ENCODE peak calls at places on chromosomes 4 and X, in eight cellular contexts. One of them, this sample, is unnamed.
A peak's percentile ranks its signal among the peaks of the same experiment; 100 is the strongest.

GRCh38 chr4:88991746-88992145 is 65.2 kb downstream of the FAM13A start:
- DNase-seq in fibroblast of mammary gland: peak; percentile 7
- DNase-seq in GM23248: peak; percentile 7
- DNase-seq in SK-N-MC: no peak
- DNase-seq in cardiac fibroblast: no peak
- DNase-seq in activated effector memory CD4-positive, alpha-beta T cell treated with anti-CD3 and anti-CD28 coated beads, Interleukin-2, amount 50 U/mL, for 16 hours: no peak
- DNase-seq in AG09319: no peak
- DNase-seq in NCI-H2171 treated with DMSO at 0.1 percent for 48 hours: no peak
- DNase-seq in this sample: no peak

GRCh38 chr4:47598896-47599295 is 113.8 kb downstream of the ATP10D start:
- DNase-seq in fibroblast of mammary gland: no peak
- DNase-seq in GM23248: no peak
- DNase-seq in SK-N-MC: no peak
- DNase-seq in cardiac fibroblast: no peak
- DNase-seq in activated effector memory CD4-positive, alpha-beta T cell treated with anti-CD3 and anti-CD28 coated beads, Interleukin-2, amount 50 U/mL, for 16 hours: no peak
- DNase-seq in AG09319: no peak
- DNase-seq in NCI-H2171 treated with DMSO at 0.1 percent for 48 hours: no peak
- DNase-seq in this sample: no peak

GRCh38 chr4:148787831-148788477 is 345.7 kb upstream of the NR3C2 start:
- DNase-seq in fibroblast of mammary gland: no peak
- DNase-seq in GM23248: no peak
- DNase-seq in SK-N-MC: no peak
- DNase-seq in cardiac fibroblast: peak; percentile 32
- DNase-seq in activated effector memory CD4-positive, alpha-beta T cell treated with anti-CD3 and anti-CD28 coated beads, Interleukin-2, amount 50 U/mL, for 16 hours: no peak
- DNase-seq in AG09319: no peak
- DNase-seq in NCI-H2171 treated with DMSO at 0.1 percent for 48 hours: no peak
- DNase-seq in this sample: no peak

GRCh38 chrX:13219990-13220764 is 99.7 kb downstream of the ATXN3L start:
- DNase-seq in fibroblast of mammary gland: no peak
- DNase-seq in GM23248: no peak
- DNase-seq in SK-N-MC: no peak
- DNase-seq in cardiac fibroblast: peak; percentile 19
- DNase-seq in activated effector memory CD4-positive, alpha-beta T cell treated with anti-CD3 and anti-CD28 coated beads, Interleukin-2, amount 50 U/mL, for 16 hours: no peak
- DNase-seq in AG09319: no peak
- DNase-seq in NCI-H2171 treated with DMSO at 0.1 percent for 48 hours: no peak
- DNase-seq in this sample: no peak

GRCh38 chr4:99715286-99715685 is 57.7 kb upstream of the C4orf54 start:
- DNase-seq in fibroblast of mammary gland: no peak
- DNase-seq in GM23248: no peak
- DNase-seq in SK-N-MC: no peak
- DNase-seq in cardiac fibroblast: no peak
- DNase-seq in activated effector memory CD4-positive, alpha-beta T cell treated with anti-CD3 and anti-CD28 coated beads, Interleukin-2, amount 50 U/mL, for 16 hours: no peak
- DNase-seq in AG09319: no peak
- DNase-seq in NCI-H2171 treated with DMSO at 0.1 percent for 48 hours: no peak
- DNase-seq in this sample: no peak

GRCh38 chr4:2469192-2469984 is 482 bp downstream of the RNF4 start:
- DNase-seq in fibroblast of mammary gland: peak; percentile 27
- DNase-seq in GM23248: peak; percentile 63
- DNase-seq in SK-N-MC: no peak
- DNase-seq in cardiac fibroblast: peak; percentile 42
- DNase-seq in activated effector memory CD4-positive, alpha-beta T cell treated with anti-CD3 and anti-CD28 coated beads, Interleukin-2, amount 50 U/mL, for 16 hours: peak; percentile 91
- DNase-seq in AG09319: no peak
- DNase-seq in NCI-H2171 treated with DMSO at 0.1 percent for 48 hours: no peak
- DNase-seq in this sample: no peak

GRCh38 chrX:109350621-109351020 is 131.3 kb downstream of the GUCY2F start:
- DNase-seq in fibroblast of mammary gland: no peak
- DNase-seq in GM23248: no peak
- DNase-seq in SK-N-MC: no peak
- DNase-seq in cardiac fibroblast: no peak
- DNase-seq in activated effector memory CD4-positive, alpha-beta T cell treated with anti-CD3 and anti-CD28 coated beads, Interleukin-2, amount 50 U/mL, for 16 hours: no peak
- DNase-seq in AG09319: no peak
- DNase-seq in NCI-H2171 treated with DMSO at 0.1 percent for 48 hours: no peak
- DNase-seq in this sample: no peak

GRCh38 chrX:129525162-129525561 is 1.9 kb upstream of the SMARCA1 start:
- DNase-seq in fibroblast of mammary gland: peak; percentile 30
- DNase-seq in GM23248: no peak
- DNase-seq in SK-N-MC: no peak
- DNase-seq in cardiac fibroblast: peak; percentile 40
- DNase-seq in activated effector memory CD4-positive, alpha-beta T cell treated with anti-CD3 and anti-CD28 coated beads, Interleukin-2, amount 50 U/mL, for 16 hours: no peak
- DNase-seq in AG09319: no peak
- DNase-seq in NCI-H2171 treated with DMSO at 0.1 percent for 48 hours: no peak
- DNase-seq in this sample: no peak

GRCh38 chrX:19646298-19646697 is 131.0 kb upstream of the MAP3K15 start:
- DNase-seq in fibroblast of mammary gland: no peak
- DNase-seq in GM23248: no peak
- DNase-seq in SK-N-MC: no peak
- DNase-seq in cardiac fibroblast: no peak
- DNase-seq in activated effector memory CD4-positive, alpha-beta T cell treated with anti-CD3 and anti-CD28 coated beads, Interleukin-2, amount 50 U/mL, for 16 hours: no peak
- DNase-seq in AG09319: no peak
- DNase-seq in NCI-H2171 treated with DMSO at 0.1 percent for 48 hours: no peak
- DNase-seq in this sample: no peak

GRCh38 chr4:39365931-39366771 is at the start of gene RFC1:
- DNase-seq in fibroblast of mammary gland: peak; percentile 91
- DNase-seq in GM23248: peak; percentile 94
- DNase-seq in SK-N-MC: peak; percentile 60
- DNase-seq in cardiac fibroblast: peak; percentile 92
- DNase-seq in activated effector memory CD4-positive, alpha-beta T cell treated with anti-CD3 and anti-CD28 coated beads, Interleukin-2, amount 50 U/mL, for 16 hours: peak; percentile 98
- DNase-seq in AG09319: peak; percentile 73
- DNase-seq in NCI-H2171 treated with DMSO at 0.1 percent for 48 hours: peak; percentile 63
- DNase-seq in this sample: peak; percentile 72

GRCh38 chrX:11664211-11664888 is 1.4 kb downstream of the ARHGAP6 start:
- DNase-seq in fibroblast of mammary gland: no peak
- DNase-seq in GM23248: peak; percentile 19
- DNase-seq in SK-N-MC: no peak
- DNase-seq in cardiac fibroblast: peak; percentile 24
- DNase-seq in activated effector memory CD4-positive, alpha-beta T cell treated with anti-CD3 and anti-CD28 coated beads, Interleukin-2, amount 50 U/mL, for 16 hours: no peak
- DNase-seq in AG09319: no peak
- DNase-seq in NCI-H2171 treated with DMSO at 0.1 percent for 48 hours: no peak
- DNase-seq in this sample: no peak

GRCh38 chrX:54180403-54180802 is 2.7 kb downstream of the FAM120C start:
- DNase-seq in fibroblast of mammary gland: peak; percentile 22
- DNase-seq in GM23248: peak; percentile 43
- DNase-seq in SK-N-MC: no peak
- DNase-seq in cardiac fibroblast: peak; percentile 53
- DNase-seq in activated effector memory CD4-positive, alpha-beta T cell treated with anti-CD3 and anti-CD28 coated beads, Interleukin-2, amount 50 U/mL, for 16 hours: no peak
- DNase-seq in AG09319: no peak
- DNase-seq in NCI-H2171 treated with DMSO at 0.1 percent for 48 hours: no peak
- DNase-seq in this sample: no peak

GRCh38 chr4:55475394-55476243 is 71.1 kb downstream of the CLOCK start:
- DNase-seq in fibroblast of mammary gland: peak; percentile 73
- DNase-seq in GM23248: peak; percentile 84
- DNase-seq in SK-N-MC: no peak
- DNase-seq in cardiac fibroblast: peak; percentile 77
- DNase-seq in activated effector memory CD4-positive, alpha-beta T cell treated with anti-CD3 and anti-CD28 coated beads, Interleukin-2, amount 50 U/mL, for 16 hours: no peak
- DNase-seq in AG09319: no peak
- DNase-seq in NCI-H2171 treated with DMSO at 0.1 percent for 48 hours: no peak
- DNase-seq in this sample: peak; percentile 43

GRCh38 chrX:49230500-49231232 is 2.5 kb downstream of the CACNA1F start:
- DNase-seq in fibroblast of mammary gland: peak; percentile 4
- DNase-seq in GM23248: peak; percentile 34
- DNase-seq in SK-N-MC: no peak
- DNase-seq in cardiac fibroblast: no peak
- DNase-seq in activated effector memory CD4-positive, alpha-beta T cell treated with anti-CD3 and anti-CD28 coated beads, Interleukin-2, amount 50 U/mL, for 16 hours: peak; percentile 82
- DNase-seq in AG09319: no peak
- DNase-seq in NCI-H2171 treated with DMSO at 0.1 percent for 48 hours: peak; percentile 53
- DNase-seq in this sample: no peak

GRCh38 chr4:53572595-53572994 is 18.7 kb downstream of the LNX1 start:
- DNase-seq in fibroblast of mammary gland: no peak
- DNase-seq in GM23248: no peak
- DNase-seq in SK-N-MC: no peak
- DNase-seq in cardiac fibroblast: no peak
- DNase-seq in activated effector memory CD4-positive, alpha-beta T cell treated with anti-CD3 and anti-CD28 coated beads, Interleukin-2, amount 50 U/mL, for 16 hours: no peak
- DNase-seq in AG09319: no peak
- DNase-seq in NCI-H2171 treated with DMSO at 0.1 percent for 48 hours: no peak
- DNase-seq in this sample: no peak

GRCh38 chrX:110665636-110666035 is 130.0 kb downstream of the CHRDL1 start:
- DNase-seq in fibroblast of mammary gland: peak; percentile 45
- DNase-seq in GM23248: peak; percentile 58
- DNase-seq in SK-N-MC: no peak
- DNase-seq in cardiac fibroblast: peak; percentile 16
- DNase-seq in activated effector memory CD4-positive, alpha-beta T cell treated with anti-CD3 and anti-CD28 coated beads, Interleukin-2, amount 50 U/mL, for 16 hours: no peak
- DNase-seq in AG09319: peak; percentile 3
- DNase-seq in NCI-H2171 treated with DMSO at 0.1 percent for 48 hours: no peak
- DNase-seq in this sample: peak; percentile 9

GRCh38 chrX:103613362-103613761 is 5.6 kb downstream of the TCEAL3 start:
- DNase-seq in fibroblast of mammary gland: no peak
- DNase-seq in GM23248: no peak
- DNase-seq in SK-N-MC: no peak
- DNase-seq in cardiac fibroblast: no peak
- DNase-seq in activated effector memory CD4-positive, alpha-beta T cell treated with anti-CD3 and anti-CD28 coated beads, Interleukin-2, amount 50 U/mL, for 16 hours: no peak
- DNase-seq in AG09319: no peak
- DNase-seq in NCI-H2171 treated with DMSO at 0.1 percent for 48 hours: no peak
- DNase-seq in this sample: no peak

GRCh38 chr4:21652508-21653108 is 296.0 kb downstream of the KCNIP4 start:
- DNase-seq in fibroblast of mammary gland: no peak
- DNase-seq in GM23248: no peak
- DNase-seq in SK-N-MC: no peak
- DNase-seq in cardiac fibroblast: no peak
- DNase-seq in activated effector memory CD4-positive, alpha-beta T cell treated with anti-CD3 and anti-CD28 coated beads, Interleukin-2, amount 50 U/mL, for 16 hours: no peak
- DNase-seq in AG09319: no peak
- DNase-seq in NCI-H2171 treated with DMSO at 0.1 percent for 48 hours: no peak
- DNase-seq in this sample: no peak

GRCh38 chrX:2627272-2627867 is 63.7 kb upstream of the CD99 start:
- DNase-seq in fibroblast of mammary gland: peak; percentile 46
- DNase-seq in GM23248: peak; percentile 39
- DNase-seq in SK-N-MC: no peak
- DNase-seq in cardiac fibroblast: peak; percentile 61
- DNase-seq in activated effector memory CD4-positive, alpha-beta T cell treated with anti-CD3 and anti-CD28 coated beads, Interleukin-2, amount 50 U/mL, for 16 hours: peak; percentile 71
- DNase-seq in AG09319: no peak
- DNase-seq in NCI-H2171 treated with DMSO at 0.1 percent for 48 hours: no peak
- DNase-seq in this sample: no peak

GRCh38 chr4:7387925-7388324 is 46.8 kb downstream of the PSAPL1 start:
- DNase-seq in fibroblast of mammary gland: no peak
- DNase-seq in GM23248: no peak
- DNase-seq in SK-N-MC: no peak
- DNase-seq in cardiac fibroblast: no peak
- DNase-seq in activated effector memory CD4-positive, alpha-beta T cell treated with anti-CD3 and anti-CD28 coated beads, Interleukin-2, amount 50 U/mL, for 16 hours: peak; percentile 39
- DNase-seq in AG09319: no peak
- DNase-seq in NCI-H2171 treated with DMSO at 0.1 percent for 48 hours: no peak
- DNase-seq in this sample: no peak

GRCh38 chr4:106898621-106899230 is 137.4 kb downstream of the DKK2 start:
- DNase-seq in fibroblast of mammary gland: peak; percentile 69
- DNase-seq in GM23248: peak; percentile 84
- DNase-seq in SK-N-MC: peak; percentile 76
- DNase-seq in cardiac fibroblast: peak; percentile 84
- DNase-seq in activated effector memory CD4-positive, alpha-beta T cell treated with anti-CD3 and anti-CD28 coated beads, Interleukin-2, amount 50 U/mL, for 16 hours: no peak
- DNase-seq in AG09319: peak; percentile 24
- DNase-seq in NCI-H2171 treated with DMSO at 0.1 percent for 48 hours: peak; percentile 1
- DNase-seq in this sample: peak; percentile 33

GRCh38 chr4:110449947-110450346 is 26.0 kb upstream of the ENPEP start:
- DNase-seq in fibroblast of mammary gland: no peak
- DNase-seq in GM23248: no peak
- DNase-seq in SK-N-MC: no peak
- DNase-seq in cardiac fibroblast: no peak
- DNase-seq in activated effector memory CD4-positive, alpha-beta T cell treated with anti-CD3 and anti-CD28 coated beads, Interleukin-2, amount 50 U/mL, for 16 hours: no peak
- DNase-seq in AG09319: no peak
- DNase-seq in NCI-H2171 treated with DMSO at 0.1 percent for 48 hours: no peak
- DNase-seq in this sample: no peak

GRCh38 chr4:151407466-151408379 is 1.3 kb upstream of the FHIP1A start:
- DNase-seq in fibroblast of mammary gland: no peak
- DNase-seq in GM23248: no peak
- DNase-seq in SK-N-MC: no peak
- DNase-seq in cardiac fibroblast: no peak
- DNase-seq in activated effector memory CD4-positive, alpha-beta T cell treated with anti-CD3 and anti-CD28 coated beads, Interleukin-2, amount 50 U/mL, for 16 hours: peak; percentile 64
- DNase-seq in AG09319: no peak
- DNase-seq in NCI-H2171 treated with DMSO at 0.1 percent for 48 hours: no peak
- DNase-seq in this sample: no peak

GRCh38 chr4:4673070-4673469 is 131.2 kb upstream of the STX18 start:
- DNase-seq in fibroblast of mammary gland: peak; percentile 80
- DNase-seq in GM23248: peak; percentile 88
- DNase-seq in SK-N-MC: peak; percentile 44
- DNase-seq in cardiac fibroblast: peak; percentile 35
- DNase-seq in activated effector memory CD4-positive, alpha-beta T cell treated with anti-CD3 and anti-CD28 coated beads, Interleukin-2, amount 50 U/mL, for 16 hours: no peak
- DNase-seq in AG09319: no peak
- DNase-seq in NCI-H2171 treated with DMSO at 0.1 percent for 48 hours: no peak
- DNase-seq in this sample: no peak

GRCh38 chrX:133350751-133351150 is 64.5 kb downstream of the GPC4 start:
- DNase-seq in fibroblast of mammary gland: peak; percentile 38
- DNase-seq in GM23248: peak; percentile 17
- DNase-seq in SK-N-MC: no peak
- DNase-seq in cardiac fibroblast: peak; percentile 2
- DNase-seq in activated effector memory CD4-positive, alpha-beta T cell treated with anti-CD3 and anti-CD28 coated beads, Interleukin-2, amount 50 U/mL, for 16 hours: no peak
- DNase-seq in AG09319: no peak
- DNase-seq in NCI-H2171 treated with DMSO at 0.1 percent for 48 hours: peak; percentile 43
- DNase-seq in this sample: no peak

GRCh38 chr4:4810365-4810764 is 49.1 kb upstream of the MSX1 start:
- DNase-seq in fibroblast of mammary gland: no peak
- DNase-seq in GM23248: no peak
- DNase-seq in SK-N-MC: no peak
- DNase-seq in cardiac fibroblast: no peak
- DNase-seq in activated effector memory CD4-positive, alpha-beta T cell treated with anti-CD3 and anti-CD28 coated beads, Interleukin-2, amount 50 U/mL, for 16 hours: no peak
- DNase-seq in AG09319: no peak
- DNase-seq in NCI-H2171 treated with DMSO at 0.1 percent for 48 hours: no peak
- DNase-seq in this sample: no peak